ENCODE peak calls at places on chromosomes 12 and 14, in six cellular contexts. C is left cardiac atrium, G is NCI-H2081, O is KBM-7, J is aorta, Z is right atrium auricular region. U is an unnamed sample.

GRCh38 chr12:122322501-122322900 is 56.2 kb upstream of the VPS33A start:
- DNase-seq in C (no peak), O (no peak), J (no peak), G (no peak), Z (no peak), U (no peak)

GRCh38 chr12:101564912-101565311 is 29.9 kb upstream of the MYBPC1 start:
- DNase-seq in G (no peak), Z (no peak), O (peak; percentile 50), J (no peak), C (no peak), U (no peak)

GRCh38 chr12:10305411-10305810 is 2.3 kb upstream of the KLRD1 start:
- DNase-seq in Z (no peak), O (no peak), G (no peak), J (no peak), C (no peak), U (no peak)

GRCh38 chr14:40053396-40053795 is 621.2 kb upstream of the FBXO33 start:
- DNase-seq in O (no peak), G (no peak), C (no peak), Z (no peak), J (no peak), U (no peak)

GRCh38 chr14:34851395-34851794 is 23.8 kb downstream of the BAZ1A start:
- DNase-seq in Z (no peak), G (no peak), O (no peak), J (no peak), C (no peak), U (no peak)

GRCh38 chr12:43271659-43272058 is 280.3 kb downstream of the ADAMTS20 start:
- DNase-seq in G (no peak), O (no peak), C (no peak), J (no peak), Z (no peak), U (no peak)

GRCh38 chr14:89641495-89642162 is 224.6 kb upstream of the FOXN3 start:
- DNase-seq in J (no peak), Z (no peak), G (no peak), C (no peak), O (no peak), U (no peak)

GRCh38 chr14:101000711-101001110 is 97.2 kb upstream of the RTL1 start:
- DNase-seq in Z (no peak), O (no peak), J (no peak), G (no peak), C (no peak), U (no peak)

GRCh38 chr12:38316391-38317129 is at the start of gene ALG10B:
- DNase-seq in Z (peak; percentile 96), G (peak; percentile 96), O (peak; percentile 99), J (peak; percentile 95), C (peak; percentile 92), U (peak; percentile 94)

GRCh38 chr14:55838529-55839052 is 258.6 kb downstream of the KTN1 start:
- DNase-seq in O (no peak), Z (no peak), J (no peak), C (no peak), G (no peak), U (no peak)

GRCh38 chr14:63205281-63205575 is 985 bp downstream of the RHOJ start:
- DNase-seq in J (no peak), O (no peak), G (no peak), Z (no peak), C (no peak), U (no peak)

GRCh38 chr12:6052940-6053329 is 71.5 kb downstream of the VWF start:
- DNase-seq in G (no peak), Z (no peak), O (no peak), C (no peak), J (no peak), U (no peak)

GRCh38 chr14:32761381-32761968 is 177.2 kb upstream of the NPAS3 start:
- DNase-seq in Z (no peak), G (no peak), J (no peak), O (no peak), C (no peak), U (no peak)

GRCh38 chr14:101101456-101102056 is 198.0 kb upstream of the RTL1 start:
- DNase-seq in C (peak; percentile 5), O (no peak), Z (peak; percentile 46), J (no peak), G (no peak), U (peak; percentile 70)

GRCh38 chr12:43744826-43745225 is 13.8 kb downstream of the PUS7L start:
- DNase-seq in Z (no peak), O (no peak), J (no peak), G (no peak), C (no peak), U (no peak)

GRCh38 chr12:116172224-116172849 is 105.2 kb downstream of the MED13L start:
- DNase-seq in O (peak; percentile 60), J (no peak), C (no peak), Z (no peak), G (no peak), U (no peak)

GRCh38 chr14:60349663-60350365 is 100.8 kb downstream of the PPM1A start:
- DNase-seq in C (no peak), O (peak; percentile 50), J (no peak), Z (no peak), G (peak; percentile 44), U (no peak)

GRCh38 chr14:103801459-103801858 is 45.9 kb downstream of the PPP1R13B start:
- DNase-seq in C (no peak), J (no peak), Z (no peak), G (no peak), O (peak; percentile 76), U (no peak)

GRCh38 chr12:57342207-57342691 is 88.6 kb downstream of the R3HDM2 start:
- DNase-seq in Z (peak; percentile 61), G (no peak), O (peak; percentile 19), J (peak; percentile 49), C (peak; percentile 28), U (no peak)

GRCh38 chr12:57195186-57195585 is 21.4 kb upstream of the NXPH4 start:
- DNase-seq in G (no peak), O (no peak), Z (no peak), J (no peak), C (no peak), U (no peak)

GRCh38 chr12:22443379-22444316 is 100.7 kb downstream of the C2CD5 start:
- DNase-seq in C (peak; percentile 50), J (peak; percentile 55), O (peak; percentile 76), Z (peak; percentile 73), G (peak; percentile 79), U (peak; percentile 64)

GRCh38 chr12:68885381-68885780 is 47.6 kb downstream of the CPM start:
- DNase-seq in J (no peak), O (no peak), G (no peak), C (no peak), Z (no peak), U (no peak)

GRCh38 chr14:73663548-73664212 is 18.9 kb downstream of the DNAL1 start:
- DNase-seq in C (no peak), J (no peak), G (no peak), O (peak; percentile 22), Z (no peak), U (no peak)

GRCh38 chr12:119318811-119319210 is 15.7 kb upstream of the CCDC60 start:
- DNase-seq in G (no peak), C (no peak), Z (no peak), J (no peak), O (no peak), U (no peak)

U was measured in suprapubic skin.